ENCODE peak calls at places on chromosomes 16 and 17, in six cellular contexts. F is astrocyte of the spinal cord, C is cardiac muscle cell, D is foreskin fibroblast, U is A673, R is ovary. J is an unnamed sample.
A peak's percentile ranks its signal among the peaks of the same experiment; 100 is the strongest.

GRCh38 chr16:68744744-68745280 is 7.7 kb downstream of the CDH1 start:
- DNase-seq in F (no peak), C (no peak), D (peak; percentile 3), U (no peak), R (no peak), J (no peak)

GRCh38 chr17:49996495-49997255 is 1.7 kb upstream of the DLX3 start:
- DNase-seq in F (peak; percentile 7), C (peak; percentile 80), D (no peak), U (peak; percentile 69), R (peak; percentile 45), J (peak; percentile 41)

GRCh38 chr17:47902039-47902744 is 6.2 kb downstream of the SP2 start:
- DNase-seq in F (no peak), C (no peak), D (no peak), U (no peak), R (no peak), J (no peak)

GRCh38 chr16:2497116-2497630 is 16.6 kb upstream of the ATP6V0C start:
- DNase-seq in F (no peak), C (no peak), D (no peak), U (no peak), R (no peak), J (no peak)

GRCh38 chr16:86566601-86566965 is at the start of gene FOXC2:
- DNase-seq in F (peak; percentile 98), C (peak; percentile 95), D (peak; percentile 96), U (peak; percentile 93), R (peak; percentile 46), J (no peak)

GRCh38 chr17:4073983-4074830 is 68.6 kb downstream of the ZZEF1 start:
- DNase-seq in F (no peak), C (no peak), D (no peak), U (no peak), R (no peak), J (peak; percentile 95)

GRCh38 chr17:50064253-50064991 is 8.5 kb downstream of the ITGA3 start:
- DNase-seq in F (peak; percentile 91), C (peak; percentile 56), D (peak; percentile 98), U (peak; percentile 65), R (peak; percentile 75), J (no peak)

GRCh38 chr17:47095268-47095667 is 93.8 kb downstream of the CDC27 start:
- DNase-seq in F (no peak), C (no peak), D (no peak), U (no peak), R (no peak), J (no peak)

GRCh38 chr16:79271583-79271982 is 329.0 kb downstream of the MAF start:
- DNase-seq in F (no peak), C (no peak), D (no peak), U (no peak), R (no peak), J (no peak)

GRCh38 chr17:52536466-52536865 is 378.0 kb upstream of the CA10 start:
- DNase-seq in F (no peak), C (no peak), D (no peak), U (no peak), R (no peak), J (no peak)

GRCh38 chr17:44826123-44826790 is 3.8 kb downstream of the GJC1 start:
- DNase-seq in F (peak; percentile 19), C (no peak), D (no peak), U (no peak), R (no peak), J (no peak)

GRCh38 chr16:85304337-85304736 is 192.1 kb upstream of the CIBAR2 start:
- DNase-seq in F (no peak), C (no peak), D (no peak), U (no peak), R (no peak), J (no peak)

GRCh38 chr16:53083123-53083522 is 28.3 kb downstream of the CHD9 start:
- DNase-seq in F (no peak), C (no peak), D (no peak), U (peak; percentile 18), R (no peak), J (no peak)

GRCh38 chr16:84700518-84701277 is 898 bp downstream of the USP10 start:
- DNase-seq in F (no peak), C (peak; percentile 35), D (no peak), U (peak; percentile 45), R (no peak), J (peak; percentile 69)

GRCh38 chr17:21286066-21286770 is 1.7 kb downstream of the MAP2K3 start:
- DNase-seq in F (peak; percentile 98), C (peak; percentile 91), D (peak; percentile 98), U (peak; percentile 76), R (peak; percentile 87), J (peak; percentile 34)

GRCh38 chr16:66175058-66175457 is 191.4 kb upstream of the CDH5 start:
- DNase-seq in F (no peak), C (no peak), D (no peak), U (no peak), R (no peak), J (no peak)

GRCh38 chr17:44926841-44927525 is 11.7 kb upstream of the GFAP start:
- DNase-seq in F (no peak), C (no peak), D (no peak), U (no peak), R (no peak), J (no peak)

GRCh38 chr16:50335198-50335958 is 33.4 kb downstream of the BRD7 start:
- DNase-seq in F (no peak), C (no peak), D (no peak), U (no peak), R (no peak), J (peak; percentile 90)

GRCh38 chr17:18219016-18219415 is 6.4 kb upstream of the LLGL1 start:
- DNase-seq in F (peak; percentile 53), C (no peak), D (peak; percentile 50), U (no peak), R (peak; percentile 59), J (no peak)

GRCh38 chr16:80804061-80804450 is 342 bp downstream of the CDYL2 start:
- DNase-seq in F (peak; percentile 63), C (peak; percentile 52), D (peak; percentile 65), U (peak; percentile 47), R (no peak), J (peak; percentile 82)

GRCh38 chr17:39271546-39271945 is 45.8 kb upstream of the STAC2 start:
- DNase-seq in F (no peak), C (no peak), D (peak; percentile 46), U (no peak), R (no peak), J (no peak)

GRCh38 chr16:8492690-8493089 is 97.6 kb downstream of the TMEM114 start:
- DNase-seq in F (no peak), C (no peak), D (no peak), U (no peak), R (no peak), J (no peak)

DNA sequence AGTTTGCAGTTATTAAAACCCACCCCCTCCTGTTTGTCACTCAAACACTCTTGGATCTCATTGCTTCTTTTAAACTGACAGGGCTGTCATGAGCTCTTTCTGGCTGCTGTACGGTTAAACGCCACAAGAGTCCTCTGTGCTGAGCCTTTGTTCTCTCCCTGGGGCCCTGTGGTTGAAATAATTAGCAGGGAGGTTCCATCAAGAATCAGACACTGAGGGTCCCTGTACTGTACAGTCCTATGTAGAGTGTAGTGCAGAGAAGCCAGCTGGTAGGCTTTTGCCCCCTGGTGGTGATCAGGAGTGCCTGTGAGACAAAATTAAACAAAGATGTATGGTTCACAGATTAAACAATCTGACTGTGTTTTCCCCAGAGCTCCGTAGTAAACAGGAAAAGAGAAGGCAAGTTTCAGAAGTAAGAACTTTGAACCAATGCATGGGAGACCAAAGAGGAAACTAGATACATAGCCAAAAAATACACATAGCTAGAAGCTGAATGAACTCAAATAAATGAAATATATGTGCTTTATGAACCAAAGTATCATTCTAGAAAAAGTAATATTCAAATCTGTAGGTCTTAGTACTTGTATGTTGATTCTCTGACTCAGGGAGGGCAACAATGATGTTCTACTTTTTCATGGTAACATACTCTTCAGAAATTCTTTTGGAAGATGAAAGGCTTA is 1.4 kb upstream of the SSH2 start:
- DNase-seq in F (peak; percentile 79), C (peak; percentile 91), D (peak; percentile 62), U (peak; percentile 99), R (peak; percentile 33), J (peak; percentile 94)
- H3K4me3 ChIP-seq in F (peak overlapping the region; percentile 88), C (peak overlapping the region; percentile 64), D (peak overlapping the region; percentile 76), U (peak overlapping the region; percentile 80), R (no peak overlapping the region), J (peak overlapping the region; percentile 82)

DNA sequence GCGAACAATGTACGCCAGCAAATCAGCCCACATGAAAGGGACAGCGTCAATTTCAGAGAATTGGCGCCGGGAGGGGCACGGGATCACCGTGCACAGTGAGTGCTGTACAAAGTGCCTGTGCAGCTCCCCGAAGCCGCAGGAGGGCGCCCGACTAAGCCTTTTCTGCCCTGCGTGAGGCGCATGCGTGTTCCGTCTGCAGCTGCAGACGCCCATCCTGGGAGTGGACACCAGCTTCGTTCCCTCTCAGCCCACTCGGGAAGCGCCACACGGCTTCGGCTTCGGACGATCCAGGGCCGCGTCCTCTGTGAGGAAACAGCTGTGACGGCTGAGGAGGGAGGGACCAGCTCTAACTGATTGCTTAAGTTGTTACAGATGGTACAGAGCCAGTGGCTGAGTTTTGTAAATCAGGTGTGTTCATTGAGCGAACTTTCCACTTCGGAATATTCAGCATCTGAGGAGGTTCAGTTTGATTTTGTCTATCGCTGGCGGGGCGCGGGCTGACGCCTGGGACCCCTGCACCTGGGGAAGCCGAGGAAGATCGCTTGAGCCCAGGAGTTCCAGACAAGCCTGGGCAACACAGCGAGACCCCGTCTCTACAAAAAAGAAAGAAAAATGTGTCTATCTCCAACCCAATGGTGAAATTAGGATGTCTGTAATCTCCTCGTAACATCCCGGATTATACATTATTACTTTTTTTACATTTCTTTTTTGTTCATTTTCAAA is 15.4 kb upstream of the ZNF287 start:
- DNase-seq in F (peak; percentile 85), C (peak; percentile 94), D (peak; percentile 79), U (peak; percentile 95), R (peak; percentile 89), J (peak; percentile 62)
- TF ChIP-seq CTCF in F (peak; percentile 95), C (peak; percentile 96), D (peak; percentile 92), U (peak; percentile 99), R (peak; percentile 65), J (peak; percentile 42)

GRCh38 chr16:61179571-61179970 is 856.7 kb downstream of the CDH8 start:
- DNase-seq in F (no peak), C (no peak), D (no peak), U (no peak), R (no peak), J (no peak)

GRCh38 chr16:61181982-61182381 is 854.3 kb downstream of the CDH8 start:
- DNase-seq in F (no peak), C (no peak), D (no peak), U (no peak), R (no peak), J (no peak)

GRCh38 chr16:61182416-61182815 is 853.8 kb downstream of the CDH8 start:
- DNase-seq in F (no peak), C (no peak), D (no peak), U (peak; percentile 83), R (no peak), J (no peak)
- H3K4me3 ChIP-seq in F (no peak overlapping the region), C (no peak overlapping the region), D (no peak overlapping the region), U (no peak overlapping the region), R (no peak overlapping the region), J (no peak overlapping the region)

DNA sequence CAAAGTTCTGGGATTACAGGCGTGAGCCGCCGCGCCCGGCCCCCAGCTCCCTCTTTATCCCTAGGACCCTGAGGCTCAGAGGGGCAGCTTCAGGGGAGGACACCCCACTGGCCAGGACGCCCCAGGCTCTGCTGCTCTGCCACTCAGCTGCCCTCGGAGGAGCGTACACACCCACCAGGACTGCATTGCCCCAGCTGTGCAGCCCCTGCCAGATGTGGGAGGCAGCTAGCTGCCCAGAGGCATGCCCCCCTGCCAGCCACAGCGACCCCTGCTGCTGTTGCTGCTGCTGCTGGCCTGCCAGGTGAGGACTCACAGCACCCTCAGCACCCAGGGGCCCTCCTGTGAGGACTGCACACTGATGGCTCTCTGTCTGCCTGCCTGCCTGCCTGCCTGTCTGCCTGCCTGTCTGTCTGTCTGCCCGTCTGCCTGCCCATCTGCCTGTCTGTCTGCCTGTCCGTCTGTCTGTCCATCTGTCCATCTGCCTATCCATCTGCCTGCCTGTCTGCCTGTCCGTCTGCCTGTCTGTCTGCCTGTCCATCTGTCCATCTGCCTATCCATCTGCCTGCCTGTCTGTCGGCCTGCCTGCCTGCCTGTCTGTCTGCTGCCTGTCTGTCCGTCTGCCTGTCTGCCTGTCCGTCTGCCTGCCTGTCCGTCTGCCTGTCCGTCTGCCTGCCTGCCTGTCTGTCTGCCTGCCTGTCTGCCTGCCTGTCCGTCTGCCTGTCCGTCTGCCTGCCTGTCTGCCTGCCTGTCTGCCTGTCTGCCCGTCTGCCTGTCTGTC is 5.0 kb downstream of the GCGR start:
- DNase-seq in F (no peak), C (no peak), D (no peak), U (no peak), R (no peak), J (no peak)
- TF ChIP-seq CTCF in F (no peak), C (no peak), D (no peak), U (no peak), R (no peak), J (peak; percentile 31)